ENCODE peak calls at places on chromosomes 2 and 18, in seven cellular contexts. One of them, this sample, is unnamed.

GRCh38 chr2:198134287-198134955 is 330.0 kb downstream of the PLCL1 start:
- DNase-seq in lower lobe of right lung: no peak
- DNase-seq in AG09319: no peak
- DNase-seq in Peyer's patch: no peak
- DNase-seq in GM12865: no peak
- DNase-seq in A549: no peak
- DNase-seq in choroid plexus epithelial cell: no peak
- DNase-seq in this sample: no peak

GRCh38 chr2:238507836-238508235 is 81.1 kb downstream of the ASB1 start:
- DNase-seq in GM12865: no peak
- DNase-seq in Peyer's patch: no peak
- DNase-seq in choroid plexus epithelial cell: no peak
- DNase-seq in AG09319: no peak
- DNase-seq in lower lobe of right lung: no peak
- DNase-seq in A549: no peak
- DNase-seq in this sample: no peak

GRCh38 chr2:37500031-37500430 is 155.6 kb downstream of the QPCT start:
- DNase-seq in GM12865: no peak
- DNase-seq in AG09319: no peak
- DNase-seq in choroid plexus epithelial cell: peak; percentile 18
- DNase-seq in Peyer's patch: no peak
- DNase-seq in A549: no peak
- DNase-seq in lower lobe of right lung: no peak
- DNase-seq in this sample: no peak

GRCh38 chr2:53231908-53232307 is 535.7 kb upstream of the CHAC2 start:
- DNase-seq in GM12865: no peak
- DNase-seq in Peyer's patch: no peak
- DNase-seq in A549: no peak
- DNase-seq in lower lobe of right lung: no peak
- DNase-seq in choroid plexus epithelial cell: no peak
- DNase-seq in AG09319: no peak
- DNase-seq in this sample: no peak

GRCh38 chr2:53234548-53234903 is 533.1 kb upstream of the CHAC2 start:
- DNase-seq in Peyer's patch: no peak
- DNase-seq in GM12865: no peak
- DNase-seq in A549: no peak
- DNase-seq in AG09319: no peak
- DNase-seq in choroid plexus epithelial cell: peak; percentile 26
- DNase-seq in lower lobe of right lung: no peak
- DNase-seq in this sample: no peak

GRCh38 chr2:71697106-71698010 is 244.0 kb downstream of the DYSF start:
- DNase-seq in GM12865: no peak
- DNase-seq in lower lobe of right lung: no peak
- DNase-seq in AG09319: no peak
- DNase-seq in choroid plexus epithelial cell: no peak
- DNase-seq in Peyer's patch: peak; percentile 26
- DNase-seq in A549: no peak
- DNase-seq in this sample: no peak

GRCh38 chr2:37794717-37795116 is 123.3 kb upstream of the CDC42EP3 start:
- DNase-seq in lower lobe of right lung: no peak
- DNase-seq in AG09319: peak; percentile 63
- DNase-seq in choroid plexus epithelial cell: peak; percentile 81
- DNase-seq in A549: no peak
- DNase-seq in GM12865: no peak
- DNase-seq in Peyer's patch: no peak
- DNase-seq in this sample: no peak

GRCh38 chr18:48802543-48803428 is 148.0 kb downstream of the SMAD7 start:
- DNase-seq in A549: no peak
- DNase-seq in GM12865: no peak
- DNase-seq in AG09319: no peak
- DNase-seq in choroid plexus epithelial cell: no peak
- DNase-seq in Peyer's patch: no peak
- DNase-seq in lower lobe of right lung: peak; percentile 32
- DNase-seq in this sample: peak; percentile 9

GRCh38 chr2:212831671-212832199 is 293.1 kb upstream of the ERBB4 start:
- DNase-seq in Peyer's patch: no peak
- DNase-seq in choroid plexus epithelial cell: no peak
- DNase-seq in GM12865: no peak
- DNase-seq in lower lobe of right lung: peak; percentile 37
- DNase-seq in AG09319: no peak
- DNase-seq in A549: no peak
- DNase-seq in this sample: no peak

GRCh38 chr2:60445684-60446184 is 107.7 kb downstream of the BCL11A start:
- DNase-seq in A549: no peak
- DNase-seq in GM12865: no peak
- DNase-seq in Peyer's patch: no peak
- DNase-seq in lower lobe of right lung: no peak
- DNase-seq in AG09319: no peak
- DNase-seq in choroid plexus epithelial cell: peak; percentile 61
- DNase-seq in this sample: no peak

GRCh38 chr2:120421126-120421829 is 75.3 kb downstream of the INHBB start:
- DNase-seq in A549: no peak
- DNase-seq in Peyer's patch: no peak
- DNase-seq in AG09319: no peak
- DNase-seq in GM12865: no peak
- DNase-seq in lower lobe of right lung: no peak
- DNase-seq in choroid plexus epithelial cell: no peak
- DNase-seq in this sample: no peak

GRCh38 chr18:79403723-79404566 is 8.2 kb downstream of the NFATC1 start:
- DNase-seq in choroid plexus epithelial cell: no peak
- DNase-seq in Peyer's patch: peak; percentile 30
- DNase-seq in GM12865: no peak
- DNase-seq in A549: no peak
- DNase-seq in lower lobe of right lung: peak; percentile 43
- DNase-seq in AG09319: no peak
- DNase-seq in this sample: no peak

DNA sequence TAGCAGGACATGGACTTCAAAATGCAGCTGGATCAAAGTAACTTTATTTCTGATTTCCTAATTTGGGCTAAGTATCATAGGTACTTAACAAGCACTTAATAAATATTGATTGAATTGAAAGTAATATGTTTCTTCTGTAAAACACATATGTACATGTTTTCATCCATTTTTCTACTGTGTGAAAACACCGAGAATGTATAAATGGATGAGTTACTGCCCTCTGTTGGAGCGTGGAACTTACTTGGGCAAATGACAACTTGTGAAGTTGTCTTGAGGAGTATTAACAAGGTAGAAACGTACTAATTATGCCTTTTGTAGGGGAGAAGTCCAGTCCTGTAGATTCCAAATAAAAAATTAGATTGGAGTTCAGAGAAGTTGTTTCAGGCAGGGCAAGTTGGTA is 87.2 kb downstream of the PHLPP1 start:
- DNase-seq in lower lobe of right lung: no peak
- DNase-seq in choroid plexus epithelial cell: peak; percentile 55
- DNase-seq in Peyer's patch: no peak
- DNase-seq in AG09319: no peak
- DNase-seq in A549: no peak
- DNase-seq in GM12865: no peak
- DNase-seq in this sample: no peak
- TF ChIP-seq CTCF in lower lobe of right lung: no peak
- TF ChIP-seq CTCF in choroid plexus epithelial cell: peak; percentile 51
- TF ChIP-seq CTCF in Peyer's patch: peak; percentile 40
- TF ChIP-seq CTCF in AG09319: no peak
- TF ChIP-seq CTCF in A549: peak; percentile 23
- TF ChIP-seq CTCF in GM12865: no peak
- TF ChIP-seq CTCF in this sample: no peak

GRCh38 chr18:24408496-24408895 is 10.9 kb upstream of the OSBPL1A start:
- DNase-seq in choroid plexus epithelial cell: no peak
- DNase-seq in GM12865: no peak
- DNase-seq in Peyer's patch: no peak
- DNase-seq in AG09319: no peak
- DNase-seq in A549: no peak
- DNase-seq in lower lobe of right lung: no peak
- DNase-seq in this sample: no peak

GRCh38 chr18:24417465-24417864 is 9.0 kb upstream of the IMPACT start:
- DNase-seq in choroid plexus epithelial cell: no peak
- DNase-seq in AG09319: no peak
- DNase-seq in lower lobe of right lung: no peak
- DNase-seq in GM12865: no peak
- DNase-seq in A549: no peak
- DNase-seq in Peyer's patch: no peak
- DNase-seq in this sample: no peak

GRCh38 chr18:24414349-24415003 is 12.0 kb upstream of the IMPACT start:
- DNase-seq in Peyer's patch: no peak
- DNase-seq in lower lobe of right lung: no peak
- DNase-seq in GM12865: peak; percentile 44
- DNase-seq in A549: no peak
- DNase-seq in AG09319: no peak
- DNase-seq in choroid plexus epithelial cell: no peak
- DNase-seq in this sample: no peak

GRCh38 chr18:24413148-24413547 is 13.3 kb upstream of the IMPACT start:
- DNase-seq in GM12865: no peak
- DNase-seq in AG09319: no peak
- DNase-seq in lower lobe of right lung: no peak
- DNase-seq in choroid plexus epithelial cell: no peak
- DNase-seq in Peyer's patch: no peak
- DNase-seq in A549: peak; percentile 9
- DNase-seq in this sample: no peak
- TF ChIP-seq CTCF in GM12865: no peak
- TF ChIP-seq CTCF in AG09319: peak; percentile 70
- TF ChIP-seq CTCF in lower lobe of right lung: peak; percentile 11
- TF ChIP-seq CTCF in choroid plexus epithelial cell: peak; percentile 41
- TF ChIP-seq CTCF in Peyer's patch: no peak
- TF ChIP-seq CTCF in A549: no peak
- TF ChIP-seq CTCF in this sample: no peak

GRCh38 chr2:161427413-161428239 is 11.5 kb downstream of the TBR1 start:
- DNase-seq in choroid plexus epithelial cell: no peak
- DNase-seq in lower lobe of right lung: no peak
- DNase-seq in Peyer's patch: no peak
- DNase-seq in A549: no peak
- DNase-seq in GM12865: no peak
- DNase-seq in AG09319: no peak
- DNase-seq in this sample: no peak
- TF ChIP-seq CTCF in choroid plexus epithelial cell: no peak
- TF ChIP-seq CTCF in lower lobe of right lung: no peak
- TF ChIP-seq CTCF in Peyer's patch: no peak
- TF ChIP-seq CTCF in A549: no peak
- TF ChIP-seq CTCF in GM12865: no peak
- TF ChIP-seq CTCF in AG09319: no peak
- TF ChIP-seq CTCF in this sample: no peak

DNA sequence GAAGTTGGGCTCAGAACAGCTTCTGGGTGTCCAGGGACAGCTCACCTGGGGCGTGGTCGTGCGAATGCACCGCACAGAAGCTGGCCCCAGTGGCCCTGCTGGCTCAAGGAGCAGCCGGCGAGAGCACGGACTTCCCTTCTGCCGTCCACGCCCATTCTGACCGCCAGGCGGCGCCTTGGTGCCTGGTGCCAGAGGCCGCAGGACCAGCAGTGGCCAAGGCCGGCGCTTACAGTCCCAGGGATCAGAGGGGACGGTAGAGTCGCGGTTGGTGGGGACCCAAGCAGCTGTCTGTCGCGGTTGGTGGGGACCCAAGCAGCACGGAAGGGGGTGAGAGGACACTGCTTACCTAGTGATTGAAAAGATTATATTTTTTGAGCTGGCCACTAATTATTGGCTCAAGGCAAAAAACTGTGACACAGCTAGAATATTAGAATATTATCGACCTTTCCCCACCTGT is 25.7 kb downstream of the NPPC start:
- DNase-seq in GM12865: peak; percentile 79
- DNase-seq in Peyer's patch: peak; percentile 88
- DNase-seq in AG09319: no peak
- DNase-seq in A549: peak; percentile 86
- DNase-seq in lower lobe of right lung: peak; percentile 89
- DNase-seq in choroid plexus epithelial cell: peak; percentile 75
- DNase-seq in this sample: peak; percentile 54
- TF ChIP-seq CTCF in GM12865: peak; percentile 94
- TF ChIP-seq CTCF in Peyer's patch: peak; percentile 73
- TF ChIP-seq CTCF in AG09319: peak; percentile 87
- TF ChIP-seq CTCF in A549: peak; percentile 86
- TF ChIP-seq CTCF in lower lobe of right lung: peak; percentile 80
- TF ChIP-seq CTCF in choroid plexus epithelial cell: peak; percentile 95
- TF ChIP-seq CTCF in this sample: peak; percentile 62

DNA sequence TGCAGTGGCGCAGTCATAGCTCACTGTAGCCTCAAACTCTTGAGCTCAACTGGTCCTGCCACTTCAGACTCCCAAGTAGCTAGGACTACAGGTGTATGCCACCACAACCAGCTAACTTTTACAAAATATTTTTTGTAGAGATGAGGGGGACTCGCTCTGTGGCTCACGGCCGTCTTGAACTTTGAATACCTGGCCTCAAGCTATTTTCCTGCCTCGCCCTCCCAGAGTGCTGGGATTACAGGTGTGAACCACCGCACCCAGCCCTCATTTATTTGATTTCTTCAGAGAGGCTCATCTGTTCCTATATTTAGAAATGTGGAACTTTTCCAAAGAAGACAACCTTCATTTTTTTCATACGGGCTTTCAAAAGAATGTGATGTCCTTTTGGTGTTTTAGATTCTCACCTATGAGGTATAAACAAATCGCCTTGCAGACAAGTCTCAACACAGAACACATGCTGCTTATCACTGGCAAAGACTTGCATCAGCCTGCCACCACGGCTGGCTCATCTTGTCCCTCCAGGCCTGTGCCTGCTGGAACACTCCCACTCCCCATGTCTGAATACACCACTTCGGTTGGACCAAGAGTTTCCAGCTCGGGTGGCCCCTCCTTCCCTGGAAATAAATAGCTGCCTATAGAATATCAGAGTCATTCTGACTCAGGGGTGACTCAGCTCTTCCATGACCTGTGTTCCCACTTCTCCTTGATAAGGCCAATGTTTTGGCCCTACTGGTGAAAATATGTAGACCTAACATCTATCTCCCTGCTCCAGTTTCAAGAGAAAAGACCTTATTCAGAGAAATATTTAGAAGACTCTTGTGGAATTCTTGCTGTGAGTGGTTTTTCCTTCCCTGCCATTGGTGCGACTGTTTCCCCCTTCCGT is 202.6 kb downstream of the TGIF1 start:
- DNase-seq in Peyer's patch: peak; percentile 53
- DNase-seq in GM12865: no peak
- DNase-seq in choroid plexus epithelial cell: peak; percentile 97
- DNase-seq in lower lobe of right lung: no peak
- DNase-seq in AG09319: peak; percentile 82
- DNase-seq in A549: peak; percentile 99
- DNase-seq in this sample: no peak
- TF ChIP-seq CTCF in Peyer's patch: peak; percentile 43
- TF ChIP-seq CTCF in GM12865: no peak
- TF ChIP-seq CTCF in choroid plexus epithelial cell: peak; percentile 12
- TF ChIP-seq CTCF in lower lobe of right lung: no peak
- TF ChIP-seq CTCF in AG09319: no peak
- TF ChIP-seq CTCF in A549: no peak
- TF ChIP-seq CTCF in this sample: no peak

GRCh38 chr2:214379227-214379626 is 31.6 kb upstream of the VWC2L start:
- DNase-seq in Peyer's patch: no peak
- DNase-seq in GM12865: no peak
- DNase-seq in choroid plexus epithelial cell: peak; percentile 0
- DNase-seq in AG09319: no peak
- DNase-seq in lower lobe of right lung: no peak
- DNase-seq in A549: no peak
- DNase-seq in this sample: no peak

GRCh38 chr2:214382229-214382628 is 28.6 kb upstream of the VWC2L start:
- DNase-seq in Peyer's patch: no peak
- DNase-seq in choroid plexus epithelial cell: no peak
- DNase-seq in GM12865: no peak
- DNase-seq in AG09319: no peak
- DNase-seq in A549: no peak
- DNase-seq in lower lobe of right lung: no peak
- DNase-seq in this sample: no peak

GRCh38 chr2:214376631-214377624 is 33.9 kb upstream of the VWC2L start:
- DNase-seq in Peyer's patch: no peak
- DNase-seq in choroid plexus epithelial cell: peak; percentile 1
- DNase-seq in GM12865: no peak
- DNase-seq in AG09319: no peak
- DNase-seq in A549: no peak
- DNase-seq in lower lobe of right lung: no peak
- DNase-seq in this sample: no peak

GRCh38 chr2:214378455-214379103 is 32.3 kb upstream of the VWC2L start:
- DNase-seq in A549: no peak
- DNase-seq in choroid plexus epithelial cell: no peak
- DNase-seq in Peyer's patch: no peak
- DNase-seq in lower lobe of right lung: no peak
- DNase-seq in AG09319: no peak
- DNase-seq in GM12865: no peak
- DNase-seq in this sample: no peak
- TF ChIP-seq CTCF in A549: no peak
- TF ChIP-seq CTCF in choroid plexus epithelial cell: no peak
- TF ChIP-seq CTCF in Peyer's patch: no peak
- TF ChIP-seq CTCF in lower lobe of right lung: no peak
- TF ChIP-seq CTCF in AG09319: no peak
- TF ChIP-seq CTCF in GM12865: no peak
- TF ChIP-seq CTCF in this sample: no peak